ENCODE peak calls at places on chromosome 15, in six cellular contexts. L is uterus, A is RPMI7951, D is substantia nigra, I is cardiac muscle cell, W is H9. M is an unnamed sample.

GRCh38 chr15:41417418-41417811 is 520 bp downstream of the RTF1 start:
- DNase-seq in L (peak), A (peak), D (no peak), I (no peak), W (peak), M (no peak)

GRCh38 chr15:57429098-57429497 is 52.8 kb downstream of the CGNL1 start:
- DNase-seq in L (no peak), A (no peak), D (no peak), I (no peak), W (no peak), M (no peak)

GRCh38 chr15:57382222-57382621 is 5.9 kb downstream of the CGNL1 start:
- DNase-seq in L (no peak), A (no peak), D (no peak), I (no peak), W (no peak), M (no peak)

GRCh38 chr15:29268706-29269484 is 727 bp downstream of the NSMCE3 start:
- DNase-seq in L (peak), A (peak), D (no peak), I (peak), W (peak), M (peak)

GRCh38 chr15:47475336-47475735 is 242.0 kb upstream of the SEMA6D start:
- DNase-seq in L (no peak), A (no peak), D (no peak), I (no peak), W (no peak), M (no peak)

GRCh38 chr15:55863911-55864310 is 121.0 kb upstream of the PRTG start:
- DNase-seq in L (no peak), A (no peak), D (no peak), I (no peak), W (no peak), M (no peak)

GRCh38 chr15:28002136-28002861 is 96.8 kb downstream of the OCA2 start:
- DNase-seq in L (no peak), A (no peak), D (no peak), I (no peak), W (no peak), M (no peak)

GRCh38 chr15:91032919-91033803 is 10.8 kb upstream of the VPS33B start:
- DNase-seq in L (no peak), A (no peak), D (peak), I (peak), W (peak), M (peak)

GRCh38 chr15:47674576-47675232 is 42.6 kb upstream of the SEMA6D start:
- DNase-seq in L (no peak), A (no peak), D (no peak), I (no peak), W (no peak), M (no peak)

GRCh38 chr15:89399390-89400120 is 64.9 kb upstream of the POLG start:
- DNase-seq in L (no peak), A (peak), D (peak), I (peak), W (peak), M (no peak)

GRCh38 chr15:101474983-101475382 is 14.5 kb downstream of the PCSK6 start:
- DNase-seq in L (no peak), A (no peak), D (no peak), I (no peak), W (peak), M (no peak)

GRCh38 chr15:40302288-40302886 is 5.3 kb downstream of the PLCB2 start:
- DNase-seq in L (no peak), A (no peak), D (no peak), I (no peak), W (no peak), M (no peak)

GRCh38 chr15:82952156-82953081 is at the start of gene HOMER2:
- DNase-seq in L (no peak), A (peak), D (no peak), I (peak), W (peak), M (peak)

GRCh38 chr15:38253448-38253847 is 812 bp downstream of the SPRED1 start:
- DNase-seq in L (no peak), A (peak), D (no peak), I (no peak), W (no peak), M (no peak)

GRCh38 chr15:48721061-48721810 is 75.7 kb upstream of the FBN1 start:
- DNase-seq in L (no peak), A (no peak), D (no peak), I (no peak), W (no peak), M (no peak)

GRCh38 chr15:37007301-37007700 is 93.0 kb downstream of the MEIS2 start:
- DNase-seq in L (no peak), A (peak), D (no peak), I (no peak), W (no peak), M (no peak)

GRCh38 chr15:31975446-31976229 is 54.7 kb upstream of the CHRNA7 start:
- DNase-seq in L (no peak), A (peak), D (no peak), I (peak), W (no peak), M (no peak)

GRCh38 chr15:88002721-88003120 is 253.8 kb downstream of the NTRK3 start:
- DNase-seq in L (no peak), A (no peak), D (no peak), I (no peak), W (no peak), M (no peak)

GRCh38 chr15:71437919-71438318 is 322.6 kb downstream of the THSD4 start:
- DNase-seq in L (no peak), A (peak), D (no peak), I (no peak), W (no peak), M (no peak)

GRCh38 chr15:88131937-88132336 is 124.6 kb downstream of the NTRK3 start:
- DNase-seq in L (no peak), A (no peak), D (no peak), I (no peak), W (no peak), M (no peak)

GRCh38 chr15:32641517-32642059 is at the start of gene SCG5:
- DNase-seq in L (peak), A (no peak), D (peak), I (peak), W (peak), M (no peak)

GRCh38 chr15:69060744-69061143 is 46.2 kb downstream of the NOX5 start:
- DNase-seq in L (no peak), A (no peak), D (no peak), I (no peak), W (no peak), M (no peak)

GRCh38 chr15:41341519-41341918 is 8.8 kb downstream of the NUSAP1 start:
- DNase-seq in L (no peak), A (no peak), D (no peak), I (no peak), W (no peak), M (no peak)

GRCh38 chr15:53477981-53478766 is 281.3 kb downstream of the WDR72 start:
- DNase-seq in L (no peak), A (no peak), D (no peak), I (peak), W (no peak), M (no peak)

GRCh38 chr15:42465520-42466259 is 25.3 kb downstream of the ZNF106 start:
- DNase-seq in L (no peak), A (no peak), D (no peak), I (no peak), W (no peak), M (no peak)

GRCh38 chr15:84552896-84553295 is 47.9 kb upstream of the ZSCAN2 start:
- DNase-seq in L (no peak), A (peak), D (no peak), I (no peak), W (no peak), M (no peak)

GRCh38 chr15:54567408-54568040 is 589.3 kb downstream of the UNC13C start:
- DNase-seq in L (no peak), A (no peak), D (no peak), I (no peak), W (no peak), M (no peak)

M was measured in heart left ventricle.